ENCODE peak calls at places on chromosomes 7 and 10, in nine cellular contexts. One of them, this sample, is unnamed.

GRCh38 chr10:128042131-128042610 is 84.1 kb downstream of the MKI67 start:
- DNase-seq in mammary epithelial cell: no peak
- DNase-seq in right cardiac atrium: no peak
- DNase-seq in neural progenitor cell: no peak
- DNase-seq in CMK: no peak
- DNase-seq in T-helper 2 cell: peak
- DNase-seq in LNCaP clone FGC: no peak
- DNase-seq in AG09309: no peak
- DNase-seq in EH: no peak
- DNase-seq in this sample: peak

GRCh38 chr7:98126311-98127142 is 19.9 kb downstream of the LMTK2 start:
- DNase-seq in CMK: no peak
- DNase-seq in AG09309: no peak
- DNase-seq in EH: peak
- DNase-seq in mammary epithelial cell: no peak
- DNase-seq in LNCaP clone FGC: no peak
- DNase-seq in T-helper 2 cell: no peak
- DNase-seq in right cardiac atrium: no peak
- DNase-seq in neural progenitor cell: no peak
- DNase-seq in this sample: peak

GRCh38 chr7:20229652-20230500 is 12.7 kb upstream of the MACC1 start:
- DNase-seq in mammary epithelial cell: peak
- DNase-seq in EH: peak
- DNase-seq in right cardiac atrium: no peak
- DNase-seq in CMK: no peak
- DNase-seq in neural progenitor cell: no peak
- DNase-seq in T-helper 2 cell: no peak
- DNase-seq in AG09309: peak
- DNase-seq in LNCaP clone FGC: no peak
- DNase-seq in this sample: no peak

GRCh38 chr10:68992721-68993440 is 4.3 kb downstream of the KIFBP start:
- DNase-seq in neural progenitor cell: no peak
- DNase-seq in right cardiac atrium: peak
- DNase-seq in mammary epithelial cell: peak
- DNase-seq in AG09309: peak
- DNase-seq in EH: peak
- DNase-seq in CMK: no peak
- DNase-seq in T-helper 2 cell: no peak
- DNase-seq in LNCaP clone FGC: no peak
- DNase-seq in this sample: peak

GRCh38 chr7:29878081-29878688 is 71.9 kb downstream of the WIPF3 start:
- DNase-seq in CMK: no peak
- DNase-seq in T-helper 2 cell: no peak
- DNase-seq in mammary epithelial cell: peak
- DNase-seq in AG09309: peak
- DNase-seq in EH: peak
- DNase-seq in LNCaP clone FGC: peak
- DNase-seq in neural progenitor cell: no peak
- DNase-seq in right cardiac atrium: no peak
- DNase-seq in this sample: peak

GRCh38 chr7:133139350-133139749 is 57.5 kb upstream of the CHCHD3 start:
- DNase-seq in EH: peak
- DNase-seq in mammary epithelial cell: peak
- DNase-seq in right cardiac atrium: no peak
- DNase-seq in AG09309: no peak
- DNase-seq in T-helper 2 cell: no peak
- DNase-seq in CMK: no peak
- DNase-seq in LNCaP clone FGC: peak
- DNase-seq in neural progenitor cell: peak
- DNase-seq in this sample: no peak

GRCh38 chr10:100792544-100792943 is 47.2 kb downstream of the PAX2 start:
- DNase-seq in neural progenitor cell: peak
- DNase-seq in right cardiac atrium: no peak
- DNase-seq in T-helper 2 cell: no peak
- DNase-seq in AG09309: no peak
- DNase-seq in CMK: no peak
- DNase-seq in EH: no peak
- DNase-seq in LNCaP clone FGC: no peak
- DNase-seq in mammary epithelial cell: no peak
- DNase-seq in this sample: no peak

GRCh38 chr10:50832171-50832751 is 53.2 kb downstream of the A1CF start:
- DNase-seq in AG09309: no peak
- DNase-seq in right cardiac atrium: no peak
- DNase-seq in mammary epithelial cell: no peak
- DNase-seq in LNCaP clone FGC: no peak
- DNase-seq in EH: no peak
- DNase-seq in neural progenitor cell: no peak
- DNase-seq in T-helper 2 cell: no peak
- DNase-seq in CMK: no peak
- DNase-seq in this sample: no peak

GRCh38 chr7:88759216-88759955 is at the start of gene ZNF804B:
- DNase-seq in LNCaP clone FGC: no peak
- DNase-seq in CMK: no peak
- DNase-seq in neural progenitor cell: peak
- DNase-seq in right cardiac atrium: peak
- DNase-seq in T-helper 2 cell: no peak
- DNase-seq in EH: no peak
- DNase-seq in AG09309: no peak
- DNase-seq in mammary epithelial cell: no peak
- DNase-seq in this sample: no peak

GRCh38 chr7:116732788-116733709 is 61.1 kb downstream of the MET start:
- DNase-seq in CMK: no peak
- DNase-seq in LNCaP clone FGC: no peak
- DNase-seq in mammary epithelial cell: no peak
- DNase-seq in right cardiac atrium: no peak
- DNase-seq in AG09309: no peak
- DNase-seq in EH: no peak
- DNase-seq in neural progenitor cell: no peak
- DNase-seq in T-helper 2 cell: no peak
- DNase-seq in this sample: no peak

GRCh38 chr10:90787906-90788491 is 69.8 kb downstream of the HTR7 start:
- DNase-seq in right cardiac atrium: no peak
- DNase-seq in mammary epithelial cell: peak
- DNase-seq in CMK: no peak
- DNase-seq in EH: peak
- DNase-seq in LNCaP clone FGC: peak
- DNase-seq in AG09309: no peak
- DNase-seq in T-helper 2 cell: no peak
- DNase-seq in neural progenitor cell: peak
- DNase-seq in this sample: peak

GRCh38 chr7:29915481-29916215 is 74.0 kb downstream of the SCRN1 start:
- DNase-seq in T-helper 2 cell: no peak
- DNase-seq in AG09309: no peak
- DNase-seq in EH: peak
- DNase-seq in mammary epithelial cell: no peak
- DNase-seq in CMK: no peak
- DNase-seq in LNCaP clone FGC: no peak
- DNase-seq in neural progenitor cell: no peak
- DNase-seq in right cardiac atrium: no peak
- DNase-seq in this sample: no peak

GRCh38 chr10:31059323-31059722 is 27.7 kb upstream of the ZNF438 start:
- DNase-seq in LNCaP clone FGC: no peak
- DNase-seq in EH: peak
- DNase-seq in neural progenitor cell: no peak
- DNase-seq in CMK: no peak
- DNase-seq in AG09309: no peak
- DNase-seq in mammary epithelial cell: no peak
- DNase-seq in right cardiac atrium: no peak
- DNase-seq in T-helper 2 cell: no peak
- DNase-seq in this sample: peak

This sample was measured in osteoblast.